ENCODE peak calls at places on chromosomes 2 and 18, in four cellular contexts. B, Z, W and S are unnamed samples.

GRCh38 chr18:49168970-49169619 is 218.3 kb upstream of the SMAD7 start:
- DNase-seq in B (no peak), Z (no peak), W (no peak), S (no peak)

GRCh38 chr2:88209526-88210131 is 39.5 kb downstream of the THNSL2 start:
- DNase-seq in B (no peak), Z (no peak), W (no peak), S (no peak)

GRCh38 chr18:12823892-12824291 is 60.1 kb downstream of the PTPN2 start:
- DNase-seq in B (no peak), Z (no peak), W (no peak), S (no peak)

GRCh38 chr2:191845876-191846786 is 757 bp downstream of the CAVIN2 start:
- DNase-seq in B (no peak), Z (no peak), W (no peak), S (no peak)

GRCh38 chr2:3633982-3634630 is 23.9 kb upstream of the ALLC start:
- DNase-seq in B (no peak), Z (no peak), W (no peak), S (no peak)

GRCh38 chr18:4450065-4450676 is 4.9 kb downstream of the DLGAP1 start:
- DNase-seq in B (no peak), Z (no peak), W (no peak), S (no peak)

GRCh38 chr2:27407798-27408491 is 1.4 kb downstream of the PPM1G start:
- DNase-seq in B (no peak), Z (peak; percentile 74), W (peak; percentile 74), S (peak; percentile 70)

GRCh38 chr2:20934226-20934625 is 109.6 kb downstream of the APOB start:
- DNase-seq in B (no peak), Z (no peak), W (no peak), S (no peak)

GRCh38 chr2:57373530-57373929 is 673.1 kb upstream of the VRK2 start:
- DNase-seq in B (peak; percentile 71), Z (peak; percentile 84), W (peak; percentile 72), S (peak; percentile 66)

GRCh38 chr2:56077352-56077915 is 106.4 kb upstream of the CCDC85A start:
- DNase-seq in B (no peak), Z (peak; percentile 50), W (peak; percentile 39), S (peak; percentile 28)

GRCh38 chr2:181474227-181474626 is 17.0 kb downstream of the ITGA4 start:
- DNase-seq in B (no peak), Z (no peak), W (no peak), S (no peak)

GRCh38 chr2:45855374-45855773 is 203.9 kb downstream of the PRKCE start:
- DNase-seq in B (no peak), Z (peak; percentile 21), W (peak; percentile 10), S (peak; percentile 71)

GRCh38 chr2:33131108-33131507 is 184.4 kb downstream of the LTBP1 start:
- DNase-seq in B (no peak), Z (no peak), W (no peak), S (no peak)

GRCh38 chr2:14631676-14632075 is 841 bp upstream of the LRATD1 start:
- DNase-seq in B (no peak), Z (no peak), W (no peak), S (no peak)

GRCh38 chr18:62458868-62459716 is 63.7 kb upstream of the ZCCHC2 start:
- DNase-seq in B (no peak), Z (no peak), W (no peak), S (no peak)

GRCh38 chr2:226489765-226490164 is 309.9 kb downstream of the IRS1 start:
- DNase-seq in B (peak; percentile 67), Z (peak; percentile 88), W (peak; percentile 77), S (peak; percentile 77)

GRCh38 chr2:8728305-8729015 is 46.6 kb downstream of the ID2 start:
- DNase-seq in B (no peak), Z (no peak), W (no peak), S (no peak)

GRCh38 chr2:237404413-237404812 is 9.6 kb downstream of the COL6A3 start:
- DNase-seq in B (no peak), Z (no peak), W (no peak), S (no peak)

GRCh38 chr2:24725956-24726355 is 67.2 kb downstream of the PTRHD1 start:
- DNase-seq in B (no peak), Z (no peak), W (no peak), S (no peak)

GRCh38 chr2:239687441-239687840 is 286.6 kb upstream of the HDAC4 start:
- DNase-seq in B (no peak), Z (no peak), W (no peak), S (no peak)

GRCh38 chr2:18988557-18989232 is 369.7 kb downstream of the OSR1 start:
- DNase-seq in B (no peak), Z (peak; percentile 44), W (no peak), S (peak; percentile 47)

GRCh38 chr18:72742002-72742401 is 125.8 kb downstream of the NETO1 start:
- DNase-seq in B (no peak), Z (no peak), W (no peak), S (no peak)

GRCh38 chr18:8224576-8224975 is 384.7 kb upstream of the RAB12 start:
- DNase-seq in B (peak; percentile 32), Z (peak; percentile 15), W (no peak), S (no peak)

GRCh38 chr2:17757321-17757720 is 3.4 kb downstream of the GEN1 start:
- DNase-seq in B (peak; percentile 37), Z (peak; percentile 81), W (peak; percentile 83), S (peak; percentile 59)

GRCh38 chr18:31680836-31681568 is 3.4 kb downstream of the B4GALT6 start:
- DNase-seq in B (no peak), Z (no peak), W (peak; percentile 57), S (peak; percentile 40)

GRCh38 chr2:186949716-186950256 is 100.8 kb upstream of the ZSWIM2 start:
- DNase-seq in B (no peak), Z (no peak), W (no peak), S (no peak)

GRCh38 chr2:96540136-96540535 is 3.6 kb downstream of the ARID5A start:
- DNase-seq in B (no peak), Z (no peak), W (no peak), S (peak; percentile 41)

GRCh38 chr2:150023044-150023443 is 435.5 kb upstream of the MMADHC start:
- DNase-seq in B (peak; percentile 40), Z (no peak), W (no peak), S (no peak)

DNA sequence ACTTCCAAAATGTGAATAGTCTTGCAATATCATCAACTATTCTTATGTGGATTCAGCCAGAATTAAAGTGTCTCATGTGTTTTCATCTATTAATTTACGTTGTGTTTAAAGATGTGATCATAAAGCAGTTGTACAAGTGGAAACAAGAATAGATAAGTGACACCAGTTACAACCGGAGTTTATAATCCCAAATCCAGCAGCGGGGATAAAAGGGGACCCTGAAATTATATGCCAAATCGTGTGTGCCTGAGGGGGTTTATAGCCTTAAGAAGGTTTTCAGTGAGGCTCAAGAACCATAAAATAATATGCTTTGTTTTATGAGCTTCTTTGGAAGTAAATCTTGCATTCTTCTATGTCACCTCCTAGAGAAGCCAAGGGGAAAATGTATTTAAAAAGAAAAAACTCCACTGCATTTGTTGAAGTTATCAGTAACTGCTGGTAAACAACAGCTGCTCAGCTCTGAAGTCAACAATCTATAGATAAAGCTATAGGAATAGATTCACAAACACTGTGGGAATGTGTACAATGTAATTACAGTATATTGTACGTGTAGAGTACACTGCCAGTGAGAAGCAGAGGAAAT is 25.8 kb upstream of the MAP3K20 start:
- DNase-seq in B (no peak), Z (no peak), W (no peak), S (no peak)
- TF ChIP-seq CTCF in B (no peak), Z (no peak), W (no peak), S (no peak)

GRCh38 chr18:2644535-2644934 is 11.0 kb upstream of the SMCHD1 start:
- DNase-seq in B (no peak), Z (no peak), W (no peak), S (no peak)

GRCh38 chr18:2642771-2643170 is 12.8 kb upstream of the SMCHD1 start:
- DNase-seq in B (no peak), Z (no peak), W (no peak), S (no peak)

DNA sequence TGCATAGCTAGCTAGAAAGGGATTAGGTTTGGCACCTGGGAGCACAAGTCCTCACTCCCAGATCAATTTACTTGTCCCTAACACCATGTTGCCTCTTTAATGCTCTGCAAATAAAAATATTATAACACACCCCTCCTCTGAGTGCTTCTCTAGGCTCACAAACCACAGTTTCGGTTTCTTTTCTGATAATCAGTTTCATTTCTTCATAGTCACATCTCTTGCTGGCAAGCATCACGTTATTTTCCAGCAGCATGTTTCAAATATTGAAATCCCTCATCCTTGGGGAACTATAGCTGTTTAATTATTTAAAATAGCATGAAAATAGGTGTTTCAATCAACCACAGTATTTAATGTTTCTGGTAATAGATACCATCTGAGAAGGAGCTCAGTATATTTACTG is 13.9 kb upstream of the SMCHD1 start:
- DNase-seq in B (no peak), Z (peak; percentile 50), W (peak; percentile 22), S (peak; percentile 46)
- H3K4me3 ChIP-seq in B (no peak overlapping the region), Z (no peak overlapping the region), W (no peak overlapping the region), S (peak overlapping the region; percentile 31)

DNA sequence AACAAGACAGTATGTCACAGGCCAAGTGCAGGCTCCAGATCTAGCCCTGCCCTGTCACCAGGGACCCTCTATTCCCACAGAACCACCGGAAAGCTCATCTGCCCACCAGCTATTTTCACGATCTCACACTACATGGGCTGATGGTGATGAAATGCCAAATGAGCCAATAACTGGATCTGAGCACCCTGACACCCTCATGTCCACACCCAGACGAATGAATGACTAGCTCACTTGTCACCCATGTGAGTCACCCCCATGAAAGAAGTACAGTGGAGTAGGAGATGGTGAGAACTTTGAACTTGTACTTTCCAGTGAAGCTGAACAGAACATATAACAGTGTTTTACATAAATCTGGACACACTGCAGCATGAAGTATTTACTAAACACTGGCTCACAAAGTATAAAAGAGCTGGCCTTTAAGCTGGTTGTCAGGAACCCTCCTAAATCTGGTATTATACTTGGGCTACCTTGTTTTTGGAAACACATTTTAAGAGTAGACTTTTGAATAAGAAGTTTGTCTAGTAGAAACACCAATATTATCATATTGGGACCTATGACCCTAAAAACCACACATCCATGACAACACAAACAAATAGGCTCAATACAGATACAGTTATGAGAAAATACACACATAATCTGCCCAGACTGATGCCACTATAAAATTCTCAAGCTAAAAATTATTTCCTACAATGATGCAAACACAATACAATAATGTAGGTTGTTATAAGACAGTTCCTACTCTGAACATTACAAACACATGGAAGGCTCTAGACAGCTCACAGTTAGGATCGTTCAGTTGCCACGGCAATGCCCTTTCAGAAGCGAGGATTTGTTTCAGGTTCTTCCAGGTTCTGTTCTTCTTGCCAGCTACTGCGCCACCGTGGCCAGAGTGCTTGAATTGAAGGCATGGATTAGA is 19.0 kb downstream of the INO80C start:
- DNase-seq in B (peak; percentile 99), Z (peak; percentile 88), W (peak; percentile 68), S (peak; percentile 59)
- TF ChIP-seq CTCF in B (peak; percentile 18), Z (no peak), W (no peak), S (no peak)

GRCh38 chr2:29015701-29016470 is 34.8 kb downstream of the TOGARAM2 start:
- DNase-seq in B (no peak), Z (peak; percentile 18), W (no peak), S (no peak)

GRCh38 chr2:29013046-29013780 is 32.1 kb downstream of the TOGARAM2 start:
- DNase-seq in B (peak; percentile 31), Z (peak; percentile 82), W (no peak), S (peak; percentile 13)

GRCh38 chr2:29014811-29015414 is 33.8 kb downstream of the TOGARAM2 start:
- DNase-seq in B (peak; percentile 85), Z (peak; percentile 89), W (peak; percentile 70), S (peak; percentile 12)

GRCh38 chr2:29012211-29012681 is 31.1 kb downstream of the TOGARAM2 start:
- DNase-seq in B (no peak), Z (peak; percentile 73), W (peak; percentile 47), S (peak; percentile 35)

DNA sequence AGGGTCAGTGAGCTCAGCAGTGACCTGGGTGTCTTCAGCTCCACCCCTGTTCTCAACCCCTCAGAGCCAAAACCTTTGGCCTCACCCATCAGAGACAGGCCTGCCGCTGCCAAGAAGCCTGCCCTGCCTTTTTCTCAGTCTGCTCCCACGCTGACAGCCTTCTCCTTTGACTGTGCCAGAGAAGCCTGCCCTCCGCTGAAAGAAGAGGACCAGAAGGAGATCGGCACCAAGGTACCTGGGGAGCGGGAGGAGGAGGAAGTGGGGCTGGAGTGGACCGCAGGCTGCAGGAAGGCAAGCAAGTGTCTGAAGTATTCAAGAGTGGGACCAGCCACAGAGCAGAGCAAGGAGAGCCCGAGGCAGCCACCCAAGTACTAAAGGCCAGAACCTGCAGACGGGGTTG is 33.2 kb downstream of the TOGARAM2 start:
- DNase-seq in B (no peak), Z (no peak), W (no peak), S (no peak)
- H3K4me3 ChIP-seq in B (no peak overlapping the region), Z (no peak overlapping the region), W (no peak overlapping the region), S (no peak overlapping the region)